ENCODE peak calls at places on chromosomes 5 and 9, in nine cellular contexts. One of them, this sample, is unnamed.

GRCh38 chr9:123329329-123329955 is 26.6 kb upstream of the CRB2 start:
- DNase-seq in CD4-positive, alpha-beta memory T cell: no peak
- DNase-seq in left ventricle myocardium inferior: no peak
- DNase-seq in HEK293T: no peak
- DNase-seq in mesothelial cell of epicardium: no peak
- DNase-seq in effector memory CD8-positive, alpha-beta T cell: no peak
- DNase-seq in frontal cortex: no peak
- DNase-seq in EL: peak
- DNase-seq in kidney glomerular epithelial cell: no peak
- DNase-seq in this sample: no peak

GRCh38 chr5:115116001-115116400 is 53.7 kb downstream of the TRIM36 start:
- DNase-seq in CD4-positive, alpha-beta memory T cell: no peak
- DNase-seq in left ventricle myocardium inferior: no peak
- DNase-seq in HEK293T: no peak
- DNase-seq in mesothelial cell of epicardium: no peak
- DNase-seq in effector memory CD8-positive, alpha-beta T cell: no peak
- DNase-seq in frontal cortex: no peak
- DNase-seq in EL: no peak
- DNase-seq in kidney glomerular epithelial cell: no peak
- DNase-seq in this sample: no peak

GRCh38 chr5:135095052-135095715 is 61.2 kb upstream of the PITX1 start:
- DNase-seq in CD4-positive, alpha-beta memory T cell: no peak
- DNase-seq in left ventricle myocardium inferior: no peak
- DNase-seq in HEK293T: no peak
- DNase-seq in mesothelial cell of epicardium: no peak
- DNase-seq in effector memory CD8-positive, alpha-beta T cell: no peak
- DNase-seq in frontal cortex: no peak
- DNase-seq in EL: no peak
- DNase-seq in kidney glomerular epithelial cell: no peak
- DNase-seq in this sample: no peak

GRCh38 chr9:87069690-87070089 is 122.4 kb upstream of the GAS1 start:
- DNase-seq in CD4-positive, alpha-beta memory T cell: no peak
- DNase-seq in left ventricle myocardium inferior: no peak
- DNase-seq in HEK293T: no peak
- DNase-seq in mesothelial cell of epicardium: no peak
- DNase-seq in effector memory CD8-positive, alpha-beta T cell: no peak
- DNase-seq in frontal cortex: no peak
- DNase-seq in EL: no peak
- DNase-seq in kidney glomerular epithelial cell: no peak
- DNase-seq in this sample: no peak

GRCh38 chr5:29077451-29077850 is 2039.1 kb upstream of the CDH9 start:
- DNase-seq in CD4-positive, alpha-beta memory T cell: no peak
- DNase-seq in left ventricle myocardium inferior: no peak
- DNase-seq in HEK293T: no peak
- DNase-seq in mesothelial cell of epicardium: no peak
- DNase-seq in effector memory CD8-positive, alpha-beta T cell: no peak
- DNase-seq in frontal cortex: no peak
- DNase-seq in EL: no peak
- DNase-seq in kidney glomerular epithelial cell: no peak
- DNase-seq in this sample: no peak

GRCh38 chr5:15214010-15214409 is 286.0 kb upstream of the FBXL7 start:
- DNase-seq in CD4-positive, alpha-beta memory T cell: no peak
- DNase-seq in left ventricle myocardium inferior: no peak
- DNase-seq in HEK293T: no peak
- DNase-seq in mesothelial cell of epicardium: no peak
- DNase-seq in effector memory CD8-positive, alpha-beta T cell: no peak
- DNase-seq in frontal cortex: no peak
- DNase-seq in EL: no peak
- DNase-seq in kidney glomerular epithelial cell: no peak
- DNase-seq in this sample: no peak

GRCh38 chr5:88144219-88145040 is 124.2 kb downstream of the TMEM161B start:
- DNase-seq in CD4-positive, alpha-beta memory T cell: no peak
- DNase-seq in left ventricle myocardium inferior: no peak
- DNase-seq in HEK293T: no peak
- DNase-seq in mesothelial cell of epicardium: no peak
- DNase-seq in effector memory CD8-positive, alpha-beta T cell: no peak
- DNase-seq in frontal cortex: no peak
- DNase-seq in EL: no peak
- DNase-seq in kidney glomerular epithelial cell: no peak
- DNase-seq in this sample: no peak

GRCh38 chr5:69502375-69503143 is 10.0 kb downstream of the OCLN start:
- DNase-seq in CD4-positive, alpha-beta memory T cell: no peak
- DNase-seq in left ventricle myocardium inferior: no peak
- DNase-seq in HEK293T: no peak
- DNase-seq in mesothelial cell of epicardium: no peak
- DNase-seq in effector memory CD8-positive, alpha-beta T cell: no peak
- DNase-seq in frontal cortex: no peak
- DNase-seq in EL: peak
- DNase-seq in kidney glomerular epithelial cell: peak
- DNase-seq in this sample: no peak

GRCh38 chr9:33159760-33160127 is 7.4 kb downstream of the B4GALT1 start:
- DNase-seq in CD4-positive, alpha-beta memory T cell: peak
- DNase-seq in left ventricle myocardium inferior: peak
- DNase-seq in HEK293T: no peak
- DNase-seq in mesothelial cell of epicardium: no peak
- DNase-seq in effector memory CD8-positive, alpha-beta T cell: peak
- DNase-seq in frontal cortex: no peak
- DNase-seq in EL: peak
- DNase-seq in kidney glomerular epithelial cell: no peak
- DNase-seq in this sample: peak

GRCh38 chr5:501833-502184 is 22.4 kb downstream of the SLC9A3 start:
- DNase-seq in CD4-positive, alpha-beta memory T cell: no peak
- DNase-seq in left ventricle myocardium inferior: no peak
- DNase-seq in HEK293T: no peak
- DNase-seq in mesothelial cell of epicardium: no peak
- DNase-seq in effector memory CD8-positive, alpha-beta T cell: no peak
- DNase-seq in frontal cortex: no peak
- DNase-seq in EL: no peak
- DNase-seq in kidney glomerular epithelial cell: no peak
- DNase-seq in this sample: no peak

GRCh38 chr5:101976933-101977332 is 319.2 kb downstream of the SLCO4C1 start:
- DNase-seq in CD4-positive, alpha-beta memory T cell: no peak
- DNase-seq in left ventricle myocardium inferior: no peak
- DNase-seq in HEK293T: no peak
- DNase-seq in mesothelial cell of epicardium: no peak
- DNase-seq in effector memory CD8-positive, alpha-beta T cell: no peak
- DNase-seq in frontal cortex: no peak
- DNase-seq in EL: no peak
- DNase-seq in kidney glomerular epithelial cell: no peak
- DNase-seq in this sample: no peak

GRCh38 chr5:98768160-98769005 is 5.1 kb upstream of the RGMB start:
- DNase-seq in CD4-positive, alpha-beta memory T cell: peak
- DNase-seq in left ventricle myocardium inferior: no peak
- DNase-seq in HEK293T: peak
- DNase-seq in mesothelial cell of epicardium: no peak
- DNase-seq in effector memory CD8-positive, alpha-beta T cell: peak
- DNase-seq in frontal cortex: peak
- DNase-seq in EL: peak
- DNase-seq in kidney glomerular epithelial cell: peak
- DNase-seq in this sample: peak

GRCh38 chr9:136857166-136857565 is 5.0 kb downstream of the MAMDC4 start:
- DNase-seq in CD4-positive, alpha-beta memory T cell: no peak
- DNase-seq in left ventricle myocardium inferior: peak
- DNase-seq in HEK293T: no peak
- DNase-seq in mesothelial cell of epicardium: no peak
- DNase-seq in effector memory CD8-positive, alpha-beta T cell: no peak
- DNase-seq in frontal cortex: no peak
- DNase-seq in EL: no peak
- DNase-seq in kidney glomerular epithelial cell: no peak
- DNase-seq in this sample: no peak

GRCh38 chr9:133160742-133161541 is 2.8 kb downstream of the GBGT1 start:
- DNase-seq in CD4-positive, alpha-beta memory T cell: peak
- DNase-seq in left ventricle myocardium inferior: peak
- DNase-seq in HEK293T: peak
- DNase-seq in mesothelial cell of epicardium: no peak
- DNase-seq in effector memory CD8-positive, alpha-beta T cell: no peak
- DNase-seq in frontal cortex: peak
- DNase-seq in EL: peak
- DNase-seq in kidney glomerular epithelial cell: no peak
- DNase-seq in this sample: no peak

GRCh38 chr5:1089621-1090040 is 22.2 kb downstream of the SLC12A7 start:
- DNase-seq in CD4-positive, alpha-beta memory T cell: no peak
- DNase-seq in left ventricle myocardium inferior: no peak
- DNase-seq in HEK293T: no peak
- DNase-seq in mesothelial cell of epicardium: no peak
- DNase-seq in effector memory CD8-positive, alpha-beta T cell: no peak
- DNase-seq in frontal cortex: no peak
- DNase-seq in EL: no peak
- DNase-seq in kidney glomerular epithelial cell: no peak
- DNase-seq in this sample: no peak

This sample was measured in central memory CD4-positive, alpha-beta T cell.